ENCODE peak calls at places on chromosomes 12 and 14, in five cellular contexts. O is CD8-positive, alpha-beta T cell; F is cardiac muscle cell; V is heart left ventricle; I is RWPE2. M is an unnamed sample.

GRCh38 chr12:45477526-45477925 is 252.0 kb upstream of the ARID2 start:
- DNase-seq in V (no peak), F (no peak), O (no peak), I (no peak), M (no peak)

GRCh38 chr12:66028388-66028787 is 102.2 kb downstream of the LLPH start:
- DNase-seq in F (no peak), V (no peak), I (no peak), O (no peak), M (no peak)

GRCh38 chr12:114762490-114763110 is 78.6 kb upstream of the TBX3 start:
- DNase-seq in F (no peak), I (no peak), V (peak; percentile 31), O (no peak), M (no peak)

GRCh38 chr14:69619007-69619406 is 7.6 kb downstream of the SUSD6 start:
- DNase-seq in V (no peak), I (no peak), O (no peak), F (no peak), M (no peak)

GRCh38 chr14:74988131-74988530 is 14.6 kb upstream of the EIF2B2 start:
- DNase-seq in F (no peak), I (peak; percentile 74), O (no peak), V (no peak), M (no peak)

GRCh38 chr12:113135178-113136127 is at the start of gene RASAL1:
- DNase-seq in I (no peak), F (peak; percentile 40), O (peak; percentile 84), V (no peak), M (peak; percentile 90)

GRCh38 chr14:89625988-89626806 is 209.2 kb upstream of the FOXN3 start:
- DNase-seq in F (no peak), V (no peak), O (no peak), I (no peak), M (no peak)

GRCh38 chr14:106872619-106873446 is 1346.5 kb downstream of the TMEM121 start:
- DNase-seq in O (peak; percentile 82), V (peak; percentile 35), F (no peak), I (no peak), M (no peak)

GRCh38 chr14:70921669-70922068 is 14.4 kb downstream of the PCNX1 start:
- DNase-seq in V (no peak), O (no peak), F (no peak), I (no peak), M (no peak)

GRCh38 chr14:101604228-101604934 is 43.1 kb downstream of the DIO3 start:
- DNase-seq in O (no peak), I (peak; percentile 38), F (no peak), V (no peak), M (no peak)

GRCh38 chr12:15982471-15982870 is 71.3 kb downstream of the DERA start:
- DNase-seq in F (no peak), V (no peak), O (no peak), I (no peak), M (peak; percentile 60)

GRCh38 chr12:29782821-29783772 is 645 bp downstream of the TMTC1 start:
- DNase-seq in O (no peak), I (peak; percentile 29), F (peak; percentile 69), V (peak; percentile 39), M (no peak)

GRCh38 chr12:88471641-88472040 is 108.6 kb downstream of the KITLG start:
- DNase-seq in V (no peak), O (no peak), I (no peak), F (no peak), M (no peak)

GRCh38 chr14:101819251-101819990 is 57.9 kb downstream of the PPP2R5C start:
- DNase-seq in O (peak; percentile 90), F (no peak), V (no peak), I (no peak), M (no peak)

GRCh38 chr14:73764881-73765280 is 50.7 kb upstream of the PNMA1 start:
- DNase-seq in V (peak; percentile 74), O (no peak), I (no peak), F (no peak), M (no peak)

GRCh38 chr12:82314406-82314892 is 43.7 kb downstream of the CCDC59 start:
- DNase-seq in I (peak; percentile 34), V (no peak), F (peak; percentile 15), O (no peak), M (no peak)

GRCh38 chr14:98868846-98869245 is 403.2 kb downstream of the BCL11B start:
- DNase-seq in V (no peak), I (no peak), F (peak; percentile 15), O (no peak), M (no peak)

GRCh38 chr12:52015393-52016081 is 8.8 kb downstream of the TAMALIN start:
- DNase-seq in F (no peak), O (no peak), V (peak; percentile 20), I (no peak), M (no peak)

GRCh38 chr12:52010692-52011601 is 4.2 kb downstream of the TAMALIN start:
- DNase-seq in O (no peak), I (no peak), F (no peak), V (no peak), M (no peak)

GRCh38 chr12:52011602-52012214 is 5.0 kb downstream of the TAMALIN start:
- DNase-seq in V (no peak), I (no peak), F (no peak), O (no peak), M (no peak)

GRCh38 chr12:52014567-52015392 is 8.0 kb downstream of the TAMALIN start:
- DNase-seq in V (no peak), F (no peak), O (no peak), I (no peak), M (no peak)

DNA sequence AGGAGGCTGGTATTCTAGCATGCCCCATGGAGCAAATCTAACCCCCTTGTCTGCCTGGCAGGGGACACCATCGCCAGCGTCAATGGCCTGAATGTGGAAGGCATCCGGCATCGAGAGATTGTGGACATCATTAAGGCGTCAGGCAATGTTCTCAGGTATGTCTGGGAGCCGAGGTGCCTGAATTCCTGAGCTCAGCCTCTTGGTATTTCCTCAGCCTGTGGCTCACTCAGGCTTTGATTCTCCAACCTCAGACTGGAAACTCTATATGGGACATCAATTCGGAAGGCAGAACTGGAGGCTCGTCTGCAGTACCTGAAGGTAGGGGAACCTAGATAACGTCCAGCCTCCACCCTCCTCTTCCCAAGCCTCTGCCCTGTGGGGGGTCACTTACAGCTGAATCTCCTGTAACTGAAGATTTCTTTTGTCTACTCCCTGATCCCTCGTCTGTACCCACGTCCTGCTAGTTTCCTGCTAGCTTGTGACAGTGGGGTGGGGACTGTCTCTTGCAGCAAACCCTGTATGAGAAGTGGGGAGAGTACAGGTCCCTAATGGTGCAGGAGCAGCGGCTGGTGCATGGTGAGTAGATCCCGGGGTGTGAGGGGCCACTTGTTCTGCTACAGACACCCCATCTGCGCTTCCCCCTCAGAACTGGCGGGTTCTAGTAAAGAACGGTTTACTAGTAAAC is 7.0 kb downstream of the TAMALIN start:
- DNase-seq in I (no peak), V (no peak), O (no peak), F (no peak), M (no peak)
- H3K9me3 ChIP-seq in I (no peaks in the 10 kb centered on the region), V (no peaks in the 10 kb centered on the region), O (no peaks in the 10 kb centered on the region), F (no peaks in the 10 kb centered on the region), M (no peaks in the 10 kb centered on the region)

DNA sequence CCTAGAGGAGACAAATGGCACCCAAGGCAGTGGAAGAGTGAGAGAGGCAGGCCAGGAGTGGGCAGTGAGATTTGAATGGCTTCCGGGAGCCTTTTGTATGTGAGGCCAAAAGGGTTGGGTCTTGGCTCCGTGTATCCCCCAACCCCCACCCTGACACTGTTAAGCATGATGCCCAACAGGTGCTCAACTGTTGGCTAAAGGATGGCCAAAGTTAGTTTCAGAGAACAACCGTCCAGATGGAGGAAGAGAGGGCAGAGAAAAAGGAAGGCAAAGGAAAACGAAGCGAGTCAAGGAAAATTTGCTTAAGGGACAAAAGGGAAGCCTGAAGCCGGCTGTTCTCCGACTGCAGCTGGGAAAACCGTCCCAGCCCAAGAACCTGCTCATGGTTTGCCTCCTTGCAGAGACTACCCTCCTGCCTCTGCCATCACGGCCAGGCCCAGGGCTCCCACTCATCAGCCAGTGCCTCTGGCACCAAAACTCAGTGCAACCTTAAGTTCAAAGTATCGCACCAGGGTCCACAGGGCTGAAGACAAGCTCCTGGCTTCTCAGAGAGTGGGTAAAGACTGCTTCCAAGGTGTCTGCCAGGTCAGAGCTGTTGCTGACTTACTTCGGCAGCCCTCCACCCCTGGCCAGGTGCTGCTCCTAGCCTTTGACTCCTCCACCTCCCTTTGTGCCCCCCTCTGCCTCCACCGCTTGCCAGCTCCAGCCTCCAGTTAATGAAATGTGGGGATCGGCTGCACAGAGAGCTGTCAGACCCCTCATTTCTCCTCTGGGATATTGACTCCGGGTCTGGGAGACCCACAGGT is 4.2 kb upstream of the C1QL4 start:
- DNase-seq in F (no peak), I (peak; percentile 37), V (no peak), O (no peak), M (no peak)
- H3K4me1 ChIP-seq in F (peaks cover 12% of the 10 kb centered on the region), I (no peaks in the 10 kb centered on the region), V (peaks cover 34% of the 10 kb centered on the region), O (peaks cover 37% of the 10 kb centered on the region), M (peaks cover 10% of the 10 kb centered on the region)

DNA sequence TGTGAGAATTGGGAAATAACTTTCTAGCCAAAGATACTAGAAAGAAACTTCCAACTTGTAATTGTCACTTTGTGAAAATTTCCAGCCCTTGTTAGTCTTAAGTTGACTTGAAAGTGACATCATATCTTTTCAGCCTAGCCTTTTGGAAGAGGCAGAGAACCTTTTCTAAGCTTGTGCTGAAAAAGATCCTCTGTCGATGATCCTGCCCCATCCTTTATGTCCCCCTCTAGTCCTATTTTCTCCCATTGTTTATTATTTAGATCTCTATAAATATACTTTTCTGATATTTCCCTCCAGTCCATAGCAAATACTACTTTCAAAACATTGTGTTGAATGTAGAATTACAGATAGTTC is 2.8 kb downstream of the CHST11 start:
- DNase-seq in V (no peak), O (no peak), F (no peak), I (no peak), M (no peak)
- H3K4me3 ChIP-seq in V (no peak overlapping the region), O (peak overlapping the region; percentile 88), F (peak overlapping the region; percentile 88), I (peak overlapping the region; percentile 55), M (peak overlapping the region; percentile 57)

DNA sequence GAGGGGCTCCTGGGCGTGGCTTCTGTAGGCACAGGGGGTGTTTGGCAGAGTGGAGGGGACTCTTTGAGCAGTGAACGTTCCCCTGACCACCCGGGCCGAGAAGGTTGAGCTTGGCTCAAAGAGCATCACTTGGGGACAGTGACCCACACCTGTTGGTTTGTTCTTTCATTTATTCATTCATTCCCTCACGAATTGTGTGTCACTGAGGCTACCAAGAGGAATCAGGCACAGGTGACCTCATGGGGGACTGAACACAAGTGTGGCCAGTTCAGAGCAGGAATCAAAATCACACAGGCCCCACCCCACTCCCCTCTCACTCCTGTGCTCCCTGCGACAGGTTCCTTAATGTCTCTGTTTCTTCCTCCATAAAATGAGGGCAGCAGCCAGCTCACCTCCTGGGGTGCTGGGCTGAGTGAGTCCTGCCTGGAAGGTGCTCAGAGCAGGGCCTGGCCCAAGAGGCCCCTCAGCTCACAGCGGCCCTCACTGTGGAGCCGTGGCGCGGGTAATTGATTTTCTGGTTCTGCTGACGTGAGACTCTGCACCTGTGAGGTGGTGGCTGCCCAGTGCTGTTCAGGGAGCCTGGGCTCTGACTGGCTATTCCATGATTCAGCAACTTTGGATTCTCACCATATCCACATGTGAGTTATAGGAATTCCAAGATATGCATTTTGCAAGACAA is 266.4 kb downstream of the ADGRD1 start:
- DNase-seq in F (no peak), O (no peak), V (no peak), I (no peak), M (no peak)
- H3K9me3 ChIP-seq in F (no peaks in the 10 kb centered on the region), O (no peaks in the 10 kb centered on the region), V (no peaks in the 10 kb centered on the region), I (no peaks in the 10 kb centered on the region), M (no peaks in the 10 kb centered on the region)

GRCh38 chr14:61398221-61398620 is 76.8 kb downstream of the PRKCH start:
- DNase-seq in I (no peak), V (no peak), F (no peak), O (no peak), M (no peak)
- H3K4me1 ChIP-seq in I (peaks cover 9% of the 10 kb centered on the region), V (peaks cover 4% of the 10 kb centered on the region), F (peaks cover 40% of the 10 kb centered on the region), O (peaks cover 90% of the 10 kb centered on the region), M (no peaks in the 10 kb centered on the region)

M was measured in HAP-1.